ENCODE peak calls at places on chromosomes 11 and 22, in nine cellular contexts. I is lung; A is NCI-H460; O is naive thymus-derived CD8-positive, alpha-beta T cell; P is activated CD8-positive, alpha-beta memory T cell treated with anti-CD3 and anti-CD28 coated beads, Interleukin-2, amount 50 U/mL, for 48 hours; S is HuH-7.5; C is activated T-cell treated with anti-CD3 and anti-CD28 coated beads for 1 hour; F is A549; E is esophagus squamous epithelium. G is an unnamed sample.

GRCh38 chr11:102194257-102194656 is 84.0 kb downstream of the YAP1 start:
- DNase-seq in I (no peak), A (no peak), O (no peak), P (no peak), S (no peak), C (no peak), F (no peak), E (no peak), G (no peak)

GRCh38 chr11:122071680-122072321 is 44.2 kb downstream of the BLID start:
- DNase-seq in I (no peak), A (no peak), O (no peak), P (no peak), S (no peak), C (no peak), F (no peak), E (no peak), G (no peak)

GRCh38 chr11:133955945-133956421 is 785 bp downstream of the IGSF9B start:
- DNase-seq in I (no peak), A (no peak), O (no peak), P (peak), S (no peak), C (no peak), F (no peak), E (no peak), G (peak)

GRCh38 chr11:67279589-67280340 is 9.3 kb upstream of the ANKRD13D start:
- DNase-seq in I (no peak), A (no peak), O (peak), P (no peak), S (no peak), C (no peak), F (no peak), E (no peak), G (no peak)

GRCh38 chr11:8512547-8512946 is 81.5 kb downstream of the STK33 start:
- DNase-seq in I (no peak), A (no peak), O (no peak), P (no peak), S (no peak), C (no peak), F (peak), E (no peak), G (no peak)

GRCh38 chr22:38872172-38872830 is at the start of gene CBX6:
- DNase-seq in I (peak), A (peak), O (peak), P (peak), S (peak), C (peak), F (peak), E (peak), G (peak)

GRCh38 chr22:38987171-38987895 is 5.2 kb downstream of the APOBEC3B start:
- DNase-seq in I (no peak), A (no peak), O (no peak), P (no peak), S (no peak), C (no peak), F (no peak), E (no peak), G (no peak)

GRCh38 chr22:21632237-21632895 is at the start of gene CCDC116:
- DNase-seq in I (no peak), A (no peak), O (peak), P (peak), S (no peak), C (peak), F (peak), E (no peak), G (peak)

GRCh38 chr11:93986716-93987115 is 34.4 kb upstream of the HEPHL1 start:
- DNase-seq in I (no peak), A (no peak), O (no peak), P (no peak), S (no peak), C (no peak), F (peak), E (no peak), G (no peak)

GRCh38 chr11:66494935-66495334 is 14.7 kb downstream of the DPP3 start:
- DNase-seq in I (no peak), A (no peak), O (no peak), P (no peak), S (no peak), C (no peak), F (no peak), E (no peak), G (no peak)

GRCh38 chr11:16611395-16612233 is 126.8 kb upstream of the C11orf58 start:
- DNase-seq in I (no peak), A (no peak), O (no peak), P (no peak), S (peak), C (no peak), F (no peak), E (no peak), G (peak)

GRCh38 chr22:30732426-30732825 is 37.8 kb downstream of the OSBP2 start:
- DNase-seq in I (no peak), A (no peak), O (no peak), P (no peak), S (no peak), C (no peak), F (no peak), E (no peak), G (no peak)

GRCh38 chr11:127345819-127346459 is 345.4 kb upstream of the KIRREL3 start:
- DNase-seq in I (no peak), A (peak), O (no peak), P (peak), S (peak), C (no peak), F (peak), E (no peak), G (peak)

GRCh38 chr11:72116019-72116755 is 3.7 kb upstream of the ANAPC15 start:
- DNase-seq in I (no peak), A (no peak), O (no peak), P (no peak), S (no peak), C (no peak), F (no peak), E (no peak), G (no peak)

GRCh38 chr11:94400839-94401772 is at the start of gene GPR83:
- DNase-seq in I (no peak), A (no peak), O (no peak), P (no peak), S (no peak), C (no peak), F (peak), E (no peak), G (peak)

GRCh38 chr11:117818036-117818858 is 6.3 kb downstream of the FXYD2 start:
- DNase-seq in I (no peak), A (no peak), O (peak), P (peak), S (no peak), C (no peak), F (peak), E (no peak), G (no peak)

GRCh38 chr11:45262900-45263299 is 23.2 kb downstream of the SYT13 start:
- DNase-seq in I (no peak), A (no peak), O (no peak), P (no peak), S (no peak), C (no peak), F (no peak), E (no peak), G (no peak)

GRCh38 chr22:37416806-37417205 is 10.5 kb downstream of the ELFN2 start:
- DNase-seq in I (no peak), A (no peak), O (no peak), P (peak), S (no peak), C (no peak), F (no peak), E (no peak), G (no peak)

GRCh38 chr11:95863486-95864140 is 60.3 kb downstream of the MTMR2 start:
- DNase-seq in I (no peak), A (no peak), O (no peak), P (no peak), S (no peak), C (no peak), F (no peak), E (no peak), G (no peak)

GRCh38 chr11:57406337-57406904 is 16.0 kb upstream of the PRG2 start:
- DNase-seq in I (no peak), A (no peak), O (no peak), P (peak), S (no peak), C (no peak), F (no peak), E (no peak), G (no peak)

GRCh38 chr22:23180893-23181762 is 819 bp downstream of the BCR start:
- DNase-seq in I (no peak), A (no peak), O (no peak), P (peak), S (peak), C (no peak), F (peak), E (no peak), G (no peak)

GRCh38 chr11:35138606-35138948 is 394 bp upstream of the CD44 start:
- DNase-seq in I (no peak), A (no peak), O (no peak), P (no peak), S (peak), C (no peak), F (no peak), E (no peak), G (no peak)

GRCh38 chr11:1222491-1223345 is at the start of gene MUC5B:
- DNase-seq in I (no peak), A (no peak), O (peak), P (no peak), S (peak), C (no peak), F (peak), E (no peak), G (no peak)

GRCh38 chr22:23178512-23179254 is 1.6 kb upstream of the BCR start:
- DNase-seq in I (peak), A (peak), O (peak), P (peak), S (peak), C (peak), F (peak), E (no peak), G (peak)

GRCh38 chr11:35420371-35420770 is 1.0 kb upstream of the SLC1A2 start:
- DNase-seq in I (no peak), A (no peak), O (no peak), P (no peak), S (no peak), C (no peak), F (no peak), E (no peak), G (no peak)

GRCh38 chr11:40168461-40168860 is 1291.0 kb downstream of the LRRC4C start:
- DNase-seq in I (no peak), A (no peak), O (no peak), P (no peak), S (no peak), C (no peak), F (no peak), E (no peak), G (no peak)

GRCh38 chr11:118973985-118974384 is 2.4 kb downstream of the FOXR1 start:
- DNase-seq in I (peak), A (no peak), O (no peak), P (no peak), S (no peak), C (no peak), F (no peak), E (no peak), G (no peak)

GRCh38 chr11:63896071-63896470 is 20.9 kb downstream of the RCOR2 start:
- DNase-seq in I (peak), A (no peak), O (no peak), P (no peak), S (no peak), C (no peak), F (no peak), E (no peak), G (no peak)

GRCh38 chr22:37887610-37888378 is 18.3 kb upstream of the MICALL1 start:
- DNase-seq in I (peak), A (no peak), O (no peak), P (no peak), S (no peak), C (no peak), F (peak), E (no peak), G (no peak)

GRCh38 chr22:45515678-45516077 is 13.0 kb downstream of the FBLN1 start:
- DNase-seq in I (no peak), A (no peak), O (no peak), P (no peak), S (no peak), C (no peak), F (no peak), E (no peak), G (no peak)